ENCODE peak calls at places on chromosomes 16 and 17, in four cellular contexts. One of them, this sample, is unnamed.

GRCh38 chr17:4715071-4715749 is 4.8 kb downstream of the ARRB2 start:
- DNase-seq in cardiac muscle cell: no peak
- DNase-seq in GM23338: no peak
- DNase-seq in astrocyte: no peak
- DNase-seq in this sample: no peak

GRCh38 chr17:36641877-36642845 is 40.8 kb downstream of the MRM1 start:
- DNase-seq in cardiac muscle cell: no peak
- DNase-seq in GM23338: peak
- DNase-seq in astrocyte: no peak
- DNase-seq in this sample: no peak

GRCh38 chr16:53417011-53417410 is 17.3 kb upstream of the RBL2 start:
- DNase-seq in cardiac muscle cell: peak
- DNase-seq in GM23338: peak
- DNase-seq in astrocyte: peak
- DNase-seq in this sample: no peak

GRCh38 chr16:89536886-89537548 is 23.5 kb upstream of the RPL13 start:
- DNase-seq in cardiac muscle cell: no peak
- DNase-seq in GM23338: no peak
- DNase-seq in astrocyte: no peak
- DNase-seq in this sample: no peak

GRCh38 chr17:44922746-44923470 is 7.6 kb upstream of the GFAP start:
- DNase-seq in cardiac muscle cell: no peak
- DNase-seq in GM23338: no peak
- DNase-seq in astrocyte: no peak
- DNase-seq in this sample: no peak

GRCh38 chr16:70396209-70396904 is 42.5 kb downstream of the ST3GAL2 start:
- DNase-seq in cardiac muscle cell: no peak
- DNase-seq in GM23338: no peak
- DNase-seq in astrocyte: no peak
- DNase-seq in this sample: no peak

GRCh38 chr16:30526137-30526822 is at the start of gene ZNF768:
- DNase-seq in cardiac muscle cell: no peak
- DNase-seq in GM23338: peak
- DNase-seq in astrocyte: no peak
- DNase-seq in this sample: no peak

GRCh38 chr16:12754824-12755543 is 48.7 kb downstream of the CPPED1 start:
- DNase-seq in cardiac muscle cell: no peak
- DNase-seq in GM23338: no peak
- DNase-seq in astrocyte: no peak
- DNase-seq in this sample: no peak

GRCh38 chr17:78779848-78780247 is 2.2 kb downstream of the CYTH1 start:
- DNase-seq in cardiac muscle cell: no peak
- DNase-seq in GM23338: no peak
- DNase-seq in astrocyte: no peak
- DNase-seq in this sample: no peak

GRCh38 chr16:17392127-17392856 is 78.5 kb downstream of the XYLT1 start:
- DNase-seq in cardiac muscle cell: no peak
- DNase-seq in GM23338: no peak
- DNase-seq in astrocyte: no peak
- DNase-seq in this sample: no peak

GRCh38 chr17:73058022-73058421 is 34.5 kb downstream of the SLC39A11 start:
- DNase-seq in cardiac muscle cell: peak
- DNase-seq in GM23338: no peak
- DNase-seq in astrocyte: no peak
- DNase-seq in this sample: no peak

GRCh38 chr16:12257926-12258561 is 281.5 kb downstream of the SNX29 start:
- DNase-seq in cardiac muscle cell: no peak
- DNase-seq in GM23338: peak
- DNase-seq in astrocyte: no peak
- DNase-seq in this sample: no peak

GRCh38 chr17:68246271-68247028 is 1.4 kb upstream of the AMZ2 start:
- DNase-seq in cardiac muscle cell: no peak
- DNase-seq in GM23338: peak
- DNase-seq in astrocyte: no peak
- DNase-seq in this sample: no peak

GRCh38 chr16:89102035-89102776 is 8.6 kb downstream of the ACSF3 start:
- DNase-seq in cardiac muscle cell: no peak
- DNase-seq in GM23338: no peak
- DNase-seq in astrocyte: no peak
- DNase-seq in this sample: no peak

GRCh38 chr16:87854053-87854906 is 15.0 kb downstream of the SLC7A5 start:
- DNase-seq in cardiac muscle cell: no peak
- DNase-seq in GM23338: no peak
- DNase-seq in astrocyte: no peak
- DNase-seq in this sample: no peak

GRCh38 chr17:4940625-4941021 is 555 bp downstream of the RNF167 start:
- DNase-seq in cardiac muscle cell: no peak
- DNase-seq in GM23338: peak
- DNase-seq in astrocyte: no peak
- DNase-seq in this sample: peak

GRCh38 chr17:65564793-65565192 is 3.3 kb upstream of the AXIN2 start:
- DNase-seq in cardiac muscle cell: peak
- DNase-seq in GM23338: no peak
- DNase-seq in astrocyte: peak
- DNase-seq in this sample: no peak

GRCh38 chr16:85296859-85297698 is 184.8 kb upstream of the CIBAR2 start:
- DNase-seq in cardiac muscle cell: peak
- DNase-seq in GM23338: peak
- DNase-seq in astrocyte: no peak
- DNase-seq in this sample: peak

GRCh38 chr17:6507535-6507934 is 48.8 kb downstream of the PITPNM3 start:
- DNase-seq in cardiac muscle cell: peak
- DNase-seq in GM23338: no peak
- DNase-seq in astrocyte: peak
- DNase-seq in this sample: no peak

GRCh38 chr17:45247429-45248131 is 14.3 kb downstream of the SPATA32 start:
- DNase-seq in cardiac muscle cell: peak
- DNase-seq in GM23338: peak
- DNase-seq in astrocyte: peak
- DNase-seq in this sample: peak

GRCh38 chr16:87231295-87231694 is 85.9 kb downstream of the C16orf95 start:
- DNase-seq in cardiac muscle cell: no peak
- DNase-seq in GM23338: no peak
- DNase-seq in astrocyte: no peak
- DNase-seq in this sample: no peak

GRCh38 chr17:20120835-20121234 is 111.7 kb downstream of the SPECC1 start:
- DNase-seq in cardiac muscle cell: no peak
- DNase-seq in GM23338: no peak
- DNase-seq in astrocyte: no peak
- DNase-seq in this sample: no peak

GRCh38 chr17:75514299-75515228 is 773 bp downstream of the CASKIN2 start:
- DNase-seq in cardiac muscle cell: no peak
- DNase-seq in GM23338: peak
- DNase-seq in astrocyte: no peak
- DNase-seq in this sample: no peak

GRCh38 chr17:71905632-71906031 is 215.2 kb upstream of the SOX9 start:
- DNase-seq in cardiac muscle cell: no peak
- DNase-seq in GM23338: no peak
- DNase-seq in astrocyte: no peak
- DNase-seq in this sample: no peak

GRCh38 chr16:78762222-78762621 is 662.8 kb downstream of the WWOX start:
- DNase-seq in cardiac muscle cell: no peak
- DNase-seq in GM23338: no peak
- DNase-seq in astrocyte: no peak
- DNase-seq in this sample: no peak

GRCh38 chr17:13346081-13346533 is 255.6 kb downstream of the HS3ST3A1 start:
- DNase-seq in cardiac muscle cell: peak
- DNase-seq in GM23338: peak
- DNase-seq in astrocyte: peak
- DNase-seq in this sample: no peak

GRCh38 chr17:47165137-47165536 is 24.0 kb downstream of the CDC27 start:
- DNase-seq in cardiac muscle cell: no peak
- DNase-seq in GM23338: no peak
- DNase-seq in astrocyte: no peak
- DNase-seq in this sample: no peak

GRCh38 chr16:89256651-89257254 is 39.2 kb downstream of the ZNF778 start:
- DNase-seq in cardiac muscle cell: peak
- DNase-seq in GM23338: peak
- DNase-seq in astrocyte: peak
- DNase-seq in this sample: peak

GRCh38 chr16:68524069-68524820 is 14.8 kb upstream of the ZFP90 start:
- DNase-seq in cardiac muscle cell: no peak
- DNase-seq in GM23338: no peak
- DNase-seq in astrocyte: no peak
- DNase-seq in this sample: no peak

GRCh38 chr16:3012828-3013420 is at the start of gene CLDN9:
- DNase-seq in cardiac muscle cell: no peak
- DNase-seq in GM23338: peak
- DNase-seq in astrocyte: no peak
- DNase-seq in this sample: no peak

GRCh38 chr17:45980855-45981254 is 18.2 kb upstream of the STH start:
- DNase-seq in cardiac muscle cell: no peak
- DNase-seq in GM23338: no peak
- DNase-seq in astrocyte: no peak
- DNase-seq in this sample: no peak

GRCh38 chr17:4788159-4788806 is 481 bp upstream of the GLTPD2 start:
- DNase-seq in cardiac muscle cell: peak
- DNase-seq in GM23338: peak
- DNase-seq in astrocyte: no peak
- DNase-seq in this sample: no peak

GRCh38 chr17:61088556-61088955 is 311.1 kb upstream of the TBX2 start:
- DNase-seq in cardiac muscle cell: no peak
- DNase-seq in GM23338: no peak
- DNase-seq in astrocyte: no peak
- DNase-seq in this sample: no peak

DNA sequence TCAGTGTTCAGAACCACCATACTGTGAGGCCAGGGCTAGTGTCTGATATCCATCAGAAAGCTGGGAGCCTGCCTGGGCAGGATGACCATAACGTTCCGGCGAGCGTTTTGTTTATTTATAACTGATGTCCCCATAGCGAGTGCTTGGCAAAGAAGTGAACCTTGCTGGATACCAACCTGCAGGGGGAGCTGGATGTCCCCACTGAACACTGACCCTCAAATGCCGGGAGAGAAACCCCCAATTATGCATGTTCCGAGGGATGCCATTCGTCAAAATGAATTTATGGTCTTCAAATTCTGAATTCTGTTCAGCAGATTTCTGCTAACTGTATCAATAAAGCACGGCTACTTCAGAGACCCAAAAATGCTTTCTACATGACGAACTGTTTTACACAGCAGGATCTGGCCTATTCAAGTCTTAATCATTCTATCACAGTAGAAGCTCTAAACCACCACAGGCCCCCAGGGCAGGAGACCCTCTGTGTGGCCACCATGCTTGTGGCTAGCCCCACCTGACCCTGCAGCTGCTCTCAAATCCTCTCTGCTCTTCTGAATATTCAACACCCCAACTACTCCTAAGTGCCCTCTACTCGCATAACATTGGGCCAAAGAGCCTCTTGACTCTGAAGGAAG is 15.2 kb downstream of the MED24 start:
- DNase-seq in cardiac muscle cell: peak
- DNase-seq in GM23338: peak
- DNase-seq in astrocyte: peak
- DNase-seq in this sample: no peak
- TF ChIP-seq CTCF in cardiac muscle cell: peak
- TF ChIP-seq CTCF in GM23338: peak
- TF ChIP-seq CTCF in astrocyte: peak
- TF ChIP-seq CTCF in this sample: peak

DNA sequence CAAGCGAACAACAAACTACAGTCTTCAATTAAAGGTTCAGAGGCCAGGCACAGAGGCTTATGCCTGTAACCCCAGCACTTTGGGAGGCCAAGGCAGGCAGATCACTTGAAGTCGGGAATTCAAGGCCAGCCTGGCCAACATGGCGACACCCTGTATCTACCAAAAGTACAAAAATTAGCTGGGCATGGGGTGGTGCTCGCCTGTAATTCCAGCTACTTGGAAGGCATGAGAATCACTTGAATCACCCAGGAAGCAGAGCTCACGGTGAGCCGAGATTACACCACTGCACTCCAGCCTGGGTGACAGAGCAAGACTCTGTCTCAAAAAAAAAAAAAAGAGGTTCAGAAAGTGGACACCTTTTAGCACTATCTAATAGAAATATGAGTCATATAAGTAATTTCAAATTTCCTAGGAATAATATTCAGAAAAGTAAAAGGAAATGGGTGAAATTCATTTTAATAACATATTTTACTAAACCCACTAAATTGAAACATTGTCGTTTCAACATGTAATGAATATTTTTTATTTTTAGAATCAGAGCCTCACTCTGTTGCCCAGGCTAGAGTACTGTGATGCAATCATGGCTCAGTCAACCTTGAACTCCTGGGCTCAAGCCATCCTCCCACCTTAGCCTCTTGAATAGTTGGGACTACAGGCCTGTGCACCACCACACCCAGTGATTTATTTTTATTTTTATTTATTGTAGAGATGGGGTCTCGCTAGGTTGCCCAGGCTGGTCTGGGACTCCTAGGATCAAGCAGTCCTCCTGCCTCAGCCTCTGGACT is 15.2 kb upstream of the MARCHF10 start:
- DNase-seq in cardiac muscle cell: peak
- DNase-seq in GM23338: no peak
- DNase-seq in astrocyte: peak
- DNase-seq in this sample: no peak
- TF ChIP-seq CTCF in cardiac muscle cell: no peak
- TF ChIP-seq CTCF in GM23338: no peak
- TF ChIP-seq CTCF in astrocyte: no peak
- TF ChIP-seq CTCF in this sample: no peak

DNA sequence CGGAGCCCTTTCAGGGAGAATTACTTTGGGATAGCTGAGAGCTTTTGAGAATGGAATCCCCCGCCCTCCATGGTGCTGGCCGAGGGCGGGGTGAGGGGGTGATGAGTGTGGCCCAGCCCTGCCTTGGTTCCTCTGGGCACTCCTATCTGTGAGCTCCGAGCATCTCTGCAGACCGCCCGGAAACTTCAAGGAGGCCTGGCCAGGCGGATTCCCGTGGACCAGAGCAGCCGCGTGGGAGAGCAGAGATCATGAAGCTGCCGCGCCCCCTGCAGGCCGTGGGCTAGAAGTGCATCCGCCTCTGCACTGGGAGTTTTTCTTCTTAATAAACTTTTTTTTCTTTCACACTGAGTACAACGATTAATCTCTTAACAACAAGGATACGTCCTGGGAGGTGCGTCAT is 392.9 kb upstream of the EEF2KMT start:
- DNase-seq in cardiac muscle cell: no peak
- DNase-seq in GM23338: peak
- DNase-seq in astrocyte: no peak
- DNase-seq in this sample: no peak
- TF ChIP-seq CTCF in cardiac muscle cell: no peak
- TF ChIP-seq CTCF in GM23338: peak
- TF ChIP-seq CTCF in astrocyte: peak
- TF ChIP-seq CTCF in this sample: peak

GRCh38 chr16:4288148-4288921 is 15.5 kb upstream of the TFAP4 start:
- DNase-seq in cardiac muscle cell: peak
- DNase-seq in GM23338: peak
- DNase-seq in astrocyte: peak
- DNase-seq in this sample: peak

GRCh38 chr16:4293822-4294457 is 21.1 kb upstream of the TFAP4 start:
- DNase-seq in cardiac muscle cell: peak
- DNase-seq in GM23338: peak
- DNase-seq in astrocyte: peak
- DNase-seq in this sample: no peak

GRCh38 chr16:4293181-4293716 is 20.4 kb upstream of the TFAP4 start:
- DNase-seq in cardiac muscle cell: no peak
- DNase-seq in GM23338: peak
- DNase-seq in astrocyte: no peak
- DNase-seq in this sample: no peak

GRCh38 chr16:4291699-4292098 is 18.9 kb upstream of the TFAP4 start:
- DNase-seq in cardiac muscle cell: no peak
- DNase-seq in GM23338: no peak
- DNase-seq in astrocyte: no peak
- DNase-seq in this sample: no peak

GRCh38 chr16:4290236-4290830 is 17.5 kb upstream of the TFAP4 start:
- DNase-seq in cardiac muscle cell: peak
- DNase-seq in GM23338: peak
- DNase-seq in astrocyte: peak
- DNase-seq in this sample: no peak
- TF ChIP-seq CTCF in cardiac muscle cell: peak
- TF ChIP-seq CTCF in GM23338: no peak
- TF ChIP-seq CTCF in astrocyte: no peak
- TF ChIP-seq CTCF in this sample: no peak

This sample was measured in CD14-positive monocyte.